ENCODE peak calls at places on chromosomes 11 and 22, in nine cellular contexts. One of them, this sample, is unnamed.

GRCh38 chr11:70456921-70457532 is 58.7 kb downstream of the CTTN start:
- DNase-seq in pancreas: no peak
- DNase-seq in IMR-90: peak; percentile 31
- DNase-seq in substantia nigra: no peak
- DNase-seq in caudate nucleus: no peak
- DNase-seq in A549: no peak
- DNase-seq in suprapubic skin: no peak
- DNase-seq in Karpas-422: no peak
- DNase-seq in PC-3: peak; percentile 26
- DNase-seq in this sample: no peak

GRCh38 chr11:2843551-2843950 is 42.0 kb downstream of the CDKN1C start:
- DNase-seq in IMR-90: no peak
- DNase-seq in A549: no peak
- DNase-seq in Karpas-422: no peak
- DNase-seq in substantia nigra: no peak
- DNase-seq in PC-3: no peak
- DNase-seq in caudate nucleus: no peak
- DNase-seq in pancreas: peak; percentile 36
- DNase-seq in suprapubic skin: no peak
- DNase-seq in this sample: peak; percentile 23

GRCh38 chr22:27251563-27251962 is 550.0 kb downstream of the MN1 start:
- DNase-seq in IMR-90: no peak
- DNase-seq in Karpas-422: no peak
- DNase-seq in PC-3: no peak
- DNase-seq in A549: no peak
- DNase-seq in pancreas: no peak
- DNase-seq in substantia nigra: no peak
- DNase-seq in caudate nucleus: no peak
- DNase-seq in suprapubic skin: no peak
- DNase-seq in this sample: no peak

GRCh38 chr11:19697721-19698121 is 14.9 kb upstream of the NAV2 start:
- DNase-seq in caudate nucleus: no peak
- DNase-seq in substantia nigra: no peak
- DNase-seq in Karpas-422: no peak
- DNase-seq in suprapubic skin: no peak
- DNase-seq in PC-3: no peak
- DNase-seq in A549: no peak
- DNase-seq in IMR-90: no peak
- DNase-seq in pancreas: no peak
- DNase-seq in this sample: no peak

GRCh38 chr11:105389952-105390351 is 219.9 kb upstream of the GRIA4 start:
- DNase-seq in substantia nigra: no peak
- DNase-seq in Karpas-422: no peak
- DNase-seq in suprapubic skin: peak; percentile 45
- DNase-seq in caudate nucleus: no peak
- DNase-seq in pancreas: no peak
- DNase-seq in A549: no peak
- DNase-seq in PC-3: no peak
- DNase-seq in IMR-90: no peak
- DNase-seq in this sample: no peak

GRCh38 chr11:120141144-120142071 is 3.5 kb upstream of the TRIM29 start:
- DNase-seq in Karpas-422: no peak
- DNase-seq in IMR-90: no peak
- DNase-seq in PC-3: no peak
- DNase-seq in suprapubic skin: peak; percentile 46
- DNase-seq in pancreas: no peak
- DNase-seq in caudate nucleus: no peak
- DNase-seq in substantia nigra: no peak
- DNase-seq in A549: no peak
- DNase-seq in this sample: no peak

GRCh38 chr11:47595029-47595428 is 818 bp upstream of the C1QTNF4 start:
- DNase-seq in IMR-90: no peak
- DNase-seq in caudate nucleus: no peak
- DNase-seq in substantia nigra: no peak
- DNase-seq in Karpas-422: no peak
- DNase-seq in suprapubic skin: no peak
- DNase-seq in PC-3: no peak
- DNase-seq in A549: no peak
- DNase-seq in pancreas: no peak
- DNase-seq in this sample: no peak

GRCh38 chr11:3964056-3964455 is 108.6 kb downstream of the STIM1 start:
- DNase-seq in IMR-90: no peak
- DNase-seq in pancreas: no peak
- DNase-seq in suprapubic skin: no peak
- DNase-seq in A549: no peak
- DNase-seq in caudate nucleus: no peak
- DNase-seq in Karpas-422: no peak
- DNase-seq in substantia nigra: no peak
- DNase-seq in PC-3: no peak
- DNase-seq in this sample: no peak

DNA sequence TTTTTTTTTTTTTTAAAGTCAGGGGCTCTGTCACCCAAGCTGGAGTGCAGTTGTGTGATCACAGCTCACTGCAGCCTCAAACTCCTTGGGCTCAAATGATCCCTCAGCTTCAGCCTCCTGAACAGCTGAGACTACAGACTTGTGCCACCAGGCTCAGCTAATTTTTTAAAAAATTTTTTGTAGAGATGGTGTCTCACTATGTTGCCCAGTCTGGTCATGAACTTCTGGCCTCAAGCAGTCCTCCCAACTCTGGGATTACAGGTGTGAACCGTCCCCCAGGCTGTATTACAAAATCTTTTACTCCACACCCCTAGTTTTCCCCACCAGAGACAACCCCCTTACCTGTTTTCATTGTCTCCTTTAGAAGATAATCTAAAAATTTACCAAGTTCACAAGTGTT is 1.9 kb downstream of the CCDC117 start:
- DNase-seq in Karpas-422: no peak
- DNase-seq in IMR-90: no peak
- DNase-seq in pancreas: no peak
- DNase-seq in caudate nucleus: no peak
- DNase-seq in suprapubic skin: no peak
- DNase-seq in A549: no peak
- DNase-seq in substantia nigra: no peak
- DNase-seq in PC-3: no peak
- DNase-seq in this sample: no peak
- H3K27ac ChIP-seq in Karpas-422: no peak overlapping the region
- H3K27ac ChIP-seq in IMR-90: no peak overlapping the region
- H3K27ac ChIP-seq in pancreas: no peak overlapping the region
- H3K27ac ChIP-seq in caudate nucleus: no peak overlapping the region
- H3K27ac ChIP-seq in suprapubic skin: no peak overlapping the region
- H3K27ac ChIP-seq in A549: no peak overlapping the region
- H3K27ac ChIP-seq in substantia nigra: no peak overlapping the region
- H3K27ac ChIP-seq in PC-3: no peak overlapping the region
- H3K27ac ChIP-seq in this sample: no peak overlapping the region

GRCh38 chr11:73466643-73467042 is 90.4 kb downstream of the RELT start:
- DNase-seq in caudate nucleus: no peak
- DNase-seq in IMR-90: no peak
- DNase-seq in Karpas-422: no peak
- DNase-seq in suprapubic skin: no peak
- DNase-seq in pancreas: no peak
- DNase-seq in substantia nigra: no peak
- DNase-seq in A549: no peak
- DNase-seq in PC-3: no peak
- DNase-seq in this sample: no peak

GRCh38 chr11:73467505-73467904 is 91.3 kb downstream of the RELT start:
- DNase-seq in Karpas-422: no peak
- DNase-seq in pancreas: no peak
- DNase-seq in PC-3: no peak
- DNase-seq in substantia nigra: no peak
- DNase-seq in caudate nucleus: no peak
- DNase-seq in IMR-90: no peak
- DNase-seq in A549: no peak
- DNase-seq in suprapubic skin: no peak
- DNase-seq in this sample: no peak

GRCh38 chr11:73470036-73470624 is 93.9 kb downstream of the RELT start:
- DNase-seq in pancreas: no peak
- DNase-seq in IMR-90: no peak
- DNase-seq in A549: no peak
- DNase-seq in substantia nigra: no peak
- DNase-seq in PC-3: no peak
- DNase-seq in Karpas-422: no peak
- DNase-seq in suprapubic skin: no peak
- DNase-seq in caudate nucleus: no peak
- DNase-seq in this sample: no peak

GRCh38 chr11:73468590-73469161 is 92.5 kb downstream of the RELT start:
- DNase-seq in IMR-90: no peak
- DNase-seq in suprapubic skin: no peak
- DNase-seq in caudate nucleus: no peak
- DNase-seq in Karpas-422: no peak
- DNase-seq in pancreas: no peak
- DNase-seq in A549: no peak
- DNase-seq in substantia nigra: no peak
- DNase-seq in PC-3: no peak
- DNase-seq in this sample: no peak

GRCh38 chr11:73469401-73469800 is 93.2 kb downstream of the RELT start:
- DNase-seq in Karpas-422: no peak
- DNase-seq in PC-3: no peak
- DNase-seq in A549: no peak
- DNase-seq in IMR-90: no peak
- DNase-seq in pancreas: no peak
- DNase-seq in suprapubic skin: no peak
- DNase-seq in substantia nigra: no peak
- DNase-seq in caudate nucleus: no peak
- DNase-seq in this sample: no peak
- H3K27ac ChIP-seq in Karpas-422: no peak overlapping the region
- H3K27ac ChIP-seq in PC-3: no peak overlapping the region
- H3K27ac ChIP-seq in A549: no peak overlapping the region
- H3K27ac ChIP-seq in IMR-90: no peak overlapping the region
- H3K27ac ChIP-seq in pancreas: no peak overlapping the region
- H3K27ac ChIP-seq in suprapubic skin: no peak overlapping the region
- H3K27ac ChIP-seq in substantia nigra: no peak overlapping the region
- H3K27ac ChIP-seq in caudate nucleus: no peak overlapping the region
- H3K27ac ChIP-seq in this sample: peak overlapping the region; percentile 81

GRCh38 chr11:35334385-35335090 is 84.8 kb downstream of the SLC1A2 start:
- DNase-seq in A549: no peak
- DNase-seq in Karpas-422: no peak
- DNase-seq in suprapubic skin: no peak
- DNase-seq in caudate nucleus: no peak
- DNase-seq in substantia nigra: no peak
- DNase-seq in IMR-90: no peak
- DNase-seq in pancreas: no peak
- DNase-seq in PC-3: no peak
- DNase-seq in this sample: no peak

GRCh38 chr11:35332524-35332923 is 86.8 kb downstream of the SLC1A2 start:
- DNase-seq in Karpas-422: no peak
- DNase-seq in suprapubic skin: no peak
- DNase-seq in caudate nucleus: no peak
- DNase-seq in IMR-90: no peak
- DNase-seq in substantia nigra: no peak
- DNase-seq in pancreas: no peak
- DNase-seq in A549: no peak
- DNase-seq in PC-3: no peak
- DNase-seq in this sample: no peak

GRCh38 chr11:35327829-35328228 is 91.5 kb downstream of the SLC1A2 start:
- DNase-seq in substantia nigra: no peak
- DNase-seq in A549: no peak
- DNase-seq in caudate nucleus: no peak
- DNase-seq in IMR-90: no peak
- DNase-seq in pancreas: no peak
- DNase-seq in PC-3: no peak
- DNase-seq in suprapubic skin: no peak
- DNase-seq in Karpas-422: no peak
- DNase-seq in this sample: no peak

GRCh38 chr11:35330156-35330889 is 89.0 kb downstream of the SLC1A2 start:
- DNase-seq in IMR-90: no peak
- DNase-seq in suprapubic skin: no peak
- DNase-seq in pancreas: no peak
- DNase-seq in caudate nucleus: no peak
- DNase-seq in Karpas-422: no peak
- DNase-seq in substantia nigra: no peak
- DNase-seq in PC-3: no peak
- DNase-seq in A549: no peak
- DNase-seq in this sample: no peak

DNA sequence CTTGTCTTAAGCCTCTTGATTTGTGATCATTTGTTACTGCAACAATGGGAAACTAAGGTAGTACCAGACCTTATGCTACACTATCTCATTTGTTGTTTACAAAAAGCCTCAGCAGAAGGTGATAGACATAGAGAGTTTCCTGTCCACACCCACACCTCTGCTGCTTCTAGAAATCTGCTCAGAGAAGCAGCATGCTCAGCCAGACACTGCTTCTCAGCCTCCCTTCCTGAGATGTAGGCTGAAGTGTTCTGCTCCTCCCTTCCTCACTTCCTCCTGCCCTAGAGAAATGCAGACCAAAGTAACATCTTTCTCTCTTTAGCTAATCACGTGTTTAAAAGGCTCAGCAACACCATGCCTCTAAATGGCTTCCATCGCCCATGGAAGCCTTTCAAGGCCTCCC is 88.4 kb downstream of the SLC1A2 start:
- DNase-seq in caudate nucleus: no peak
- DNase-seq in substantia nigra: no peak
- DNase-seq in PC-3: no peak
- DNase-seq in Karpas-422: no peak
- DNase-seq in A549: no peak
- DNase-seq in IMR-90: no peak
- DNase-seq in pancreas: no peak
- DNase-seq in suprapubic skin: no peak
- DNase-seq in this sample: no peak
- H3K27ac ChIP-seq in caudate nucleus: no peak overlapping the region
- H3K27ac ChIP-seq in substantia nigra: no peak overlapping the region
- H3K27ac ChIP-seq in PC-3: no peak overlapping the region
- H3K27ac ChIP-seq in Karpas-422: no peak overlapping the region
- H3K27ac ChIP-seq in A549: no peak overlapping the region
- H3K27ac ChIP-seq in IMR-90: no peak overlapping the region
- H3K27ac ChIP-seq in pancreas: no peak overlapping the region
- H3K27ac ChIP-seq in suprapubic skin: no peak overlapping the region
- H3K27ac ChIP-seq in this sample: no peak overlapping the region

DNA sequence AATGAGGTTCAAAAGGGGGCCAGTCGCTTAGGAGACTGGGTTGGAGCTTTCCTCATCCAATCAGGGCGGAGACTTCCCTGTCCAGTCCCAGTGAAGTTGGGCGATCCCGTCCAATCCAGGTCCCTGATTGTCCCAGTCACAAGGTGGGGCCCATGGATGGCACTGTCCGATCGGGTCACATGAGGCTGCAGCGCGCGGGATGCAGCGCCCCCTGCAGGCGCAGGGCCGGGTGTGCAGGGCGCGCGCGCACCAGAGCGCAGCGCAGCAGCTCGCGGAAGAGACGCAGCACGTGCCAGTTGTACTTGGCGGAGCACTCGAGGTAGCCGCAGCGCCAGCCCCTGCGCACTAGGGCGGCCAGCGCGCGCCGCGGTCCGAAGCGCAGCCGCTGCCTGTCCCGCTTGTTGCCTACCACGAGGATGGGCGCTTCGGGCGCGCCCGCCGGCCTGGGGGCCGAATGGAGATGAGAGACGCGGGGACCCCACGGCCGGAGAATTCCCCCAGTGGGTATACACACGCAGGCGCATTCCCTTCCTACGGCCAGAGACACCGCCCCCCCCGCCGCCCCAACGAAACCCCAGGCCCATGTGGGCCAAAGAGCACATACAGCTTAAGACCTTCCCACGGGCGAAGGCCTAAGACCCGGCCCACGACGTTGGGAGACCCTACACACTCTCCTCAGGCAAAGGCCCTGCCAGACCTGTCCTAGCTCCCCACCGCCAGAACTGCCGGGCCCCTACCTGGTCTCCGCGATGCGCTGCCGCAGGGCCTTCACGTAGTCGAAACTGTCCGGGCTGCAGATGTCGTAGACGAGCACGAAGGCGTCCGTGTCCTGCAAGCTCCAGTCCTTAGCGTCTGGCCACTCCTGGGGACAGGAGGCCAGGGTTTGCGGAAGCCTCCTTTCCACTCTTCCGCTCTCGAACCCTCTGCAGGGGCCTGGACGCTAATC is 2.1 kb downstream of the RASL10A start:
- DNase-seq in IMR-90: no peak
- DNase-seq in Karpas-422: no peak
- DNase-seq in A549: no peak
- DNase-seq in suprapubic skin: peak; percentile 75
- DNase-seq in pancreas: peak; percentile 74
- DNase-seq in substantia nigra: no peak
- DNase-seq in PC-3: no peak
- DNase-seq in caudate nucleus: no peak
- DNase-seq in this sample: no peak
- H3K27ac ChIP-seq in IMR-90: no peak overlapping the region
- H3K27ac ChIP-seq in Karpas-422: no peak overlapping the region
- H3K27ac ChIP-seq in A549: no peak overlapping the region
- H3K27ac ChIP-seq in suprapubic skin: no peak overlapping the region
- H3K27ac ChIP-seq in pancreas: no peak overlapping the region
- H3K27ac ChIP-seq in substantia nigra: no peak overlapping the region
- H3K27ac ChIP-seq in PC-3: no peak overlapping the region
- H3K27ac ChIP-seq in caudate nucleus: no peak overlapping the region
- H3K27ac ChIP-seq in this sample: no peak overlapping the region